ENCODE peak calls at places on chromosomes 7 and 10, in seven cellular contexts. I is left ventricle myocardium inferior, U is H1, Z is pancreas, V is MM.1S, P is heart right ventricle, X is esophagus squamous epithelium. R is an unnamed sample. For H3K27me3, the result is how much of the 10 kb centered on the place peaks cover.

GRCh38 chr7:14389052-14389988 is 399.9 kb upstream of the ETV1 start:
- DNase-seq in I (no peak), U (no peak), Z (no peak), V (no peak), P (no peak), X (no peak), R (no peak)

GRCh38 chr7:142542938-142543337 is 206.3 kb upstream of the PRSS1 start:
- DNase-seq in I (no peak), U (no peak), Z (no peak), V (no peak), P (no peak), X (no peak), R (no peak)

GRCh38 chr10:35517431-35518181 is 87.5 kb upstream of the GJD4 start:
- DNase-seq in I (no peak), U (no peak), Z (no peak), V (no peak), P (no peak), X (no peak), R (no peak)

GRCh38 chr7:144027070-144027469 is 21.7 kb upstream of the OR2A5 start:
- DNase-seq in I (no peak), U (no peak), Z (no peak), V (peak), P (no peak), X (no peak), R (no peak)

GRCh38 chr7:79334841-79335240 is 118.6 kb downstream of the MAGI2 start:
- DNase-seq in I (no peak), U (no peak), Z (no peak), V (no peak), P (no peak), X (no peak), R (no peak)

GRCh38 chr7:99860281-99861127 is 16.3 kb downstream of the OR2AE1 start:
- DNase-seq in I (no peak), U (no peak), Z (no peak), V (no peak), P (peak), X (no peak), R (no peak)

GRCh38 chr7:81457858-81458522 is 311.9 kb downstream of the HGF start:
- DNase-seq in I (no peak), U (no peak), Z (no peak), V (peak), P (no peak), X (no peak), R (no peak)

GRCh38 chr7:108385834-108386422 is 70.3 kb downstream of the NRCAM start:
- DNase-seq in I (no peak), U (no peak), Z (no peak), V (no peak), P (no peak), X (no peak), R (no peak)

GRCh38 chr7:137934941-137935848 is 66.7 kb downstream of the CREB3L2 start:
- DNase-seq in I (no peak), U (no peak), Z (no peak), V (peak), P (no peak), X (no peak), R (no peak)

GRCh38 chr10:43225787-43226153 is 41.1 kb downstream of the RASGEF1A start:
- DNase-seq in I (peak), U (peak), Z (peak), V (no peak), P (no peak), X (no peak), R (no peak)

GRCh38 chr7:116706668-116707126 is 34.7 kb downstream of the MET start:
- DNase-seq in I (no peak), U (no peak), Z (no peak), V (no peak), P (no peak), X (no peak), R (no peak)

GRCh38 chr10:22308390-22308789 is 7.8 kb upstream of the COMMD3 start:
- DNase-seq in I (no peak), U (no peak), Z (no peak), V (no peak), P (no peak), X (no peak), R (no peak)

GRCh38 chr10:132942101-132942739 is at the start of gene CFAP46:
- DNase-seq in I (peak), U (peak), Z (peak), V (no peak), P (peak), X (no peak), R (peak)

GRCh38 chr7:134434701-134435100 is 24.2 kb downstream of the AKR1B1 start:
- DNase-seq in I (no peak), U (no peak), Z (no peak), V (no peak), P (no peak), X (no peak), R (no peak)

GRCh38 chr7:16719699-16720098 is 33.9 kb upstream of the TSPAN13 start:
- DNase-seq in I (no peak), U (no peak), Z (no peak), V (no peak), P (no peak), X (no peak), R (no peak)

DNA sequence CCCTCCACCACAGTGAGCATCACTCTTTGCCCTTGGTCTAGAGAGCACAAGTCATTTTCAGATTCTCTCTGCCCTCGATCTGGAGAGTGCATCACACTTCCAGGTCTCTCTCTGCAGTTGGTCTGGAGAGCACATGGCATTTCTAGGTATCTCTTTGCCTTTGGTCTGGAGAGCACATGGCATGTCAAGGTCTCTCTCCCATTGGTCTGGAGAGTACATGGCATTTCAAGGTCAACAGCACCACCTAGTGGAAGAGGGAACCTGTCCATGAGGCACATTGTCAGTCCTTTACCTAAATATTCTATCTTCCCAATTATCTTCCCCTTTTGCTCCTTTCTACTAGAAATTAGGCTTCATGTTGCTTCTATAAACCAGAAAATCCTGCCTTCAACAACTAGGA is 1139.4 kb downstream of the XPNPEP1 start:
- DNase-seq in I (no peak), U (peak), Z (no peak), V (peak), P (no peak), X (no peak), R (no peak)
- TF ChIP-seq CTCF in I (no peak), U (peak), Z (no peak), V (peak), P (no peak), X (no peak), R (no peak)

GRCh38 chr7:27107901-27108381 is 5.5 kb upstream of the HOXA2 start:
- DNase-seq in I (no peak), U (no peak), Z (no peak), V (no peak), P (no peak), X (no peak), R (no peak)
- H3K27ac ChIP-seq in I (peak), U (no peak), Z (peak), V (no peak), P (no peak), X (peak), R (no peak)

GRCh38 chr10:129541208-129541607 is 74.2 kb downstream of the MGMT start:
- DNase-seq in I (no peak), U (no peak), Z (no peak), V (no peak), P (no peak), X (no peak), R (no peak)
- H3K27me3 ChIP-seq in I (under half), U (under half), Z (under half), V (under half), P (under half), X (under half), R (under half)

DNA sequence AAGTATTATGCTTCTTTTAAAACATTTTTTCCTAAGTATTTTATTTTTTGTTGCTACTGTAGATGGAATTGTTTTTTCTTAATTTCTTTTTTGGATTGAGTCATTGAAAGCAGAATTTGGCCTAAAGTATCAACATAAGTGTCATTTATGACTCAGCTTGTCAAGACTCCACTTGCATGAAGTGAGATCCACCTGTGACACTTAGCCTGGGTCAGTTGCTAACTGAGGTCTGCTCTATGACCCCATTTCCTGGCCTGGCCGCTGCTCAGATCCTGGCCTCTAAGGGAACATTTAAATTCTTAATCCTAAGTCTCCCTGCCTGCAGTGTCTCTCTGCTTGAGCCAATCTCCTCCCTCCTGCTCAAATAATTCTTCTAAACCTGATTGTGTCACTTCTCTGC is 35.5 kb downstream of the TMEM270 start:
- DNase-seq in I (no peak), U (no peak), Z (no peak), V (no peak), P (no peak), X (no peak), R (no peak)
- TF ChIP-seq CTCF in I (no peak), U (no peak), Z (no peak), V (no peak), P (no peak), X (no peak), R (no peak)

GRCh38 chr10:102583435-102584417 is 60.6 kb upstream of the TRIM8 start:
- DNase-seq in I (peak), U (peak), Z (peak), V (peak), P (peak), X (peak), R (peak)
- H3K27ac ChIP-seq in I (no peak), U (no peak), Z (no peak), V (no peak), P (no peak), X (no peak), R (no peak)

GRCh38 chr7:36367561-36367889 is 22.1 kb upstream of the ANLN start:
- DNase-seq in I (no peak), U (no peak), Z (no peak), V (no peak), P (no peak), X (no peak), R (no peak)
- H3K27me3 ChIP-seq in I (under half), U (under half), Z (under half), V (under half), P (under half), X (under half), R (under half)

GRCh38 chr10:61284222-61284890 is 168.8 kb downstream of the TMEM26 start:
- DNase-seq in I (no peak), U (no peak), Z (no peak), V (peak), P (no peak), X (no peak), R (no peak)
- TF ChIP-seq CTCF in I (peak), U (peak), Z (peak), V (peak), P (peak), X (peak), R (peak)

GRCh38 chr10:59892697-59893096 is 13.7 kb downstream of the CCDC6 start:
- DNase-seq in I (no peak), U (no peak), Z (no peak), V (no peak), P (no peak), X (no peak), R (no peak)
- H3K27ac ChIP-seq in I (peak), U (no peak), Z (no peak), V (no peak), P (no peak), X (peak), R (no peak)

GRCh38 chr10:114034943-114035645 is 8.6 kb upstream of the ADRB1 start:
- DNase-seq in I (no peak), U (no peak), Z (no peak), V (peak), P (no peak), X (no peak), R (no peak)

GRCh38 chr10:114041166-114041565 is 2.5 kb upstream of the ADRB1 start:
- DNase-seq in I (no peak), U (no peak), Z (no peak), V (no peak), P (peak), X (no peak), R (no peak)

GRCh38 chr10:114042895-114043531 is 653 bp upstream of the ADRB1 start:
- DNase-seq in I (peak), U (peak), Z (peak), V (no peak), P (peak), X (no peak), R (no peak)

GRCh38 chr10:114043532-114044250 is at the start of gene ADRB1:
- DNase-seq in I (peak), U (no peak), Z (peak), V (peak), P (peak), X (peak), R (peak)

DNA sequence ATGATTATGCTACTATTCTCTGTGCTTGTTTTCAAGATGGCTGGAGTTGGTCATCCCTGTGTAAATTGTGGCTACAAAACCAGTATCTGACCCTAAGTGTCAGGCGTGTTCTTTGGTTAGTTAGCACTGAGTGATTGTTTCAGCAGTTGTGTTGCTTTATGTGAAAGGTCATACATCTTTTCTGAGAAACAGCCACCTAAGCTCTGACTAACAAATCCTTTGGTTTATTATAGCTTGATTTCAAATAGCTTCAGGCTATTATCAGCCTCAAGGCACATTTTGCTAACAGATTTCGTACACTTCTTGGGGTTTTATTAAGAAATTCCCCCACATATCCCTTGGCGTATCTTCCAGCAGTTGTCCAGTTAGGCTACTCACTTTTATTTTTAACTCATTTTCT is 4.8 kb upstream of the ADRB1 start:
- DNase-seq in I (no peak), U (no peak), Z (no peak), V (no peak), P (no peak), X (no peak), R (no peak)
- H3K27me3 ChIP-seq in I (under half), U (under half), Z (under half), V (under half), P (under half), X (under half), R (under half)

DNA sequence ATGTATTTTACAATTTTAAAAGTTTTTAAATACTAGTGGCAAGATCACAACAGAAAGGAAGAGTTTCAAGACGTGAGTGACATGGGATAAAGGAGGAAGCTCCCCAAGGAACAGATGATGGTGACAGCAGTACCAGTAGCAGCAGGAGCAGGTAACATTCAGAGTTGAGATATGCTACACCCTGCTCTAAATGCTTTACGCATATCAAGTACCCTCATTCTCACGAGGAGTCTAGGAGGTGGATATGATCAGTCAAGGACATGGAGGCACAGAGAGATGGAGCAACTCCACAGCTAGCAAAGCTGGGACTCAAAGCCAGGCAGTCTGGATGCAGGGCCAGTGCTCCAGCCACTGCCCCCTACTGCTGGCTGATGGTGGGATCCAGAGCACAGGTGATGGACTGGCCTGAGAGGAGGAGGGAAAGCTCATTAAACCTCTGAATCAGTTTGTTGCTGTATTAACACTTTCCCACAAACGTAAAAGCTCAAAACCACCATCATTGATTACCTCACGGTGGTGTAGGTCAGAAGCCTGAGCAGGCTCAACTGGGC is 17.5 kb downstream of the RP9 start:
- DNase-seq in I (no peak), U (no peak), Z (no peak), V (no peak), P (no peak), X (no peak), R (no peak)
- TF ChIP-seq CTCF in I (no peak), U (peak), Z (no peak), V (no peak), P (no peak), X (no peak), R (no peak)

R was measured in CD4-positive, alpha-beta T cell.